ENCODE peak calls at places on chromosomes 3 and 15, in seven cellular contexts. S is H1, Q is mesendoderm, X is left ventricle myocardium inferior, R is heart left ventricle, J is right cardiac atrium, D is RWPE1. E is an unnamed sample.

GRCh38 chr3:10632741-10633140 is 127.4 kb upstream of the ATP2B2 start:
- DNase-seq in S (no peak), Q (no peak), X (no peak), R (no peak), J (no peak), D (no peak), E (no peak)

GRCh38 chr3:134796313-134797079 is 1.4 kb downstream of the EPHB1 start:
- DNase-seq in S (no peak), Q (peak; percentile 38), X (no peak), R (no peak), J (no peak), D (no peak), E (peak; percentile 65)

GRCh38 chr15:76904461-76905012 is 603 bp downstream of the SCAPER start:
- DNase-seq in S (no peak), Q (peak; percentile 73), X (no peak), R (peak; percentile 20), J (peak; percentile 57), D (peak; percentile 57), E (no peak)

GRCh38 chr3:66144792-66145733 is 75.7 kb upstream of the SLC25A26 start:
- DNase-seq in S (no peak), Q (no peak), X (no peak), R (no peak), J (no peak), D (no peak), E (no peak)

GRCh38 chr3:77159182-77159581 is 119.3 kb downstream of the ROBO2 start:
- DNase-seq in S (no peak), Q (peak; percentile 11), X (no peak), R (no peak), J (no peak), D (no peak), E (no peak)

GRCh38 chr3:64584193-64584592 is 103.6 kb downstream of the ADAMTS9 start:
- DNase-seq in S (no peak), Q (no peak), X (no peak), R (no peak), J (no peak), D (no peak), E (no peak)

GRCh38 chr3:36489106-36489505 is 108.8 kb downstream of the STAC start:
- DNase-seq in S (no peak), Q (no peak), X (no peak), R (no peak), J (no peak), D (no peak), E (no peak)

GRCh38 chr3:105906834-105907233 is 38.0 kb upstream of the CBLB start:
- DNase-seq in S (no peak), Q (no peak), X (no peak), R (peak; percentile 70), J (no peak), D (peak; percentile 61), E (peak; percentile 50)

GRCh38 chr3:15899438-15899837 is 101.7 kb upstream of the ANKRD28 start:
- DNase-seq in S (no peak), Q (peak; percentile 80), X (no peak), R (no peak), J (no peak), D (peak; percentile 20), E (no peak)

GRCh38 chr3:108281670-108282069 is 14.7 kb upstream of the HHLA2 start:
- DNase-seq in S (no peak), Q (no peak), X (no peak), R (no peak), J (no peak), D (no peak), E (no peak)

GRCh38 chr15:41347236-41347635 is 14.6 kb downstream of the NUSAP1 start:
- DNase-seq in S (no peak), Q (no peak), X (no peak), R (no peak), J (no peak), D (no peak), E (no peak)

GRCh38 chr3:183491923-183492848 is 63.3 kb downstream of the KLHL6 start:
- DNase-seq in S (no peak), Q (no peak), X (no peak), R (no peak), J (no peak), D (no peak), E (no peak)

GRCh38 chr3:101635954-101636798 is 40.8 kb downstream of the ZBTB11 start:
- DNase-seq in S (no peak), Q (peak; percentile 71), X (peak; percentile 49), R (peak; percentile 57), J (peak; percentile 78), D (peak; percentile 27), E (peak; percentile 38)

GRCh38 chr3:123357275-123357674 is 91.6 kb downstream of the ADCY5 start:
- DNase-seq in S (no peak), Q (no peak), X (no peak), R (no peak), J (no peak), D (no peak), E (no peak)

GRCh38 chr3:182609575-182610156 is 183.6 kb upstream of the ATP11B start:
- DNase-seq in S (no peak), Q (no peak), X (peak; percentile 15), R (no peak), J (no peak), D (peak; percentile 88), E (no peak)

GRCh38 chr3:148158210-148158609 is 539.5 kb upstream of the AGTR1 start:
- DNase-seq in S (no peak), Q (no peak), X (no peak), R (peak; percentile 6), J (no peak), D (peak; percentile 20), E (no peak)

GRCh38 chr3:187746479-187747335 is 1.4 kb upstream of the BCL6 start:
- DNase-seq in S (no peak), Q (peak; percentile 59), X (no peak), R (no peak), J (no peak), D (no peak), E (no peak)

GRCh38 chr3:18740631-18741583 is 315.8 kb upstream of the SATB1 start:
- DNase-seq in S (no peak), Q (no peak), X (no peak), R (peak; percentile 11), J (no peak), D (no peak), E (no peak)

GRCh38 chr3:51712963-51713362 is 6.1 kb downstream of the GRM2 start:
- DNase-seq in S (no peak), Q (no peak), X (no peak), R (no peak), J (no peak), D (no peak), E (no peak)

DNA sequence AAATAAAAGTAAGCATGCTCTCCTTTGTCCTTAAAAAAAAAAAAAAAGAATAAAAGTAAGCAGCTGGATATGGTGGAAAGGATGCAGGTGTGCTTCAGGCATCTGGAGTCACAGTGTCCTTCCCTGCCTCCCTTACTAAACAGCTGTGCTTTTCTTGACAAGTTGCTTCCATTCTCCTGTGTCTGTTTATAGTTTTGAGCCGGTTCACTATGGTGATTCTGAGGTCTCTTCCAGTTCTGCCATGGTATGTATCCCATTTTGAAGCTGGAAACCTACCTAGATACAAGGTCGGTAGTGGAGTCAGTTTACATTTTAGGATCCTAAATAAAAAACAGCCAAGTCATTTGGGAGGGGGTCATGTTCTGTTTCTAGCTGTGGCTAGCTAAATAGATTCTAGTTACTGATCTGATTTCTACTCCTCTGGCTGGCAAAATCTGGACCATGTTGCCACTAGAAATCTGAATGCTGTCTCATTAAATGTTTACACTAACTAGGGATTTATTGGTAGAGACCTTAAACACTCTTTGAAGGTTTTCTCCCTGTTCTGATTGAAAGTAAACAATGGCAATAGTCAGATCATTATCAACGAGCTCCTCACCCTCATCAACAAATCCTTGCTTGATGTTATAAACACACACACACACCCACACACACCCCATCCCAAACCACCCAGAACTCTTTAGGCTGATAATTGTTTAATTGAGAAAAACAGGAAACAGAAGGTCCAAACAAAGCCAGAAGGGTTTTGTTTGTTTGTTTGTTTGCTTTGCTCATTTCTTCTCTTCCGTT is 7.9 kb downstream of the TNFSF10 start:
- DNase-seq in S (no peak), Q (no peak), X (no peak), R (no peak), J (no peak), D (no peak), E (no peak)
- H3K27ac ChIP-seq in S (no peak overlapping the region), Q (no peak overlapping the region), X (peak overlapping the region; percentile 86), R (peak overlapping the region; percentile 78), J (no peak overlapping the region), D (peak overlapping the region; percentile 94), E (peak overlapping the region; percentile 46)

GRCh38 chr3:141280086-141280485 is 48.5 kb downstream of the PXYLP1 start:
- DNase-seq in S (no peak), Q (no peak), X (no peak), R (no peak), J (no peak), D (no peak), E (no peak)
- H3K27ac ChIP-seq in S (no peak overlapping the region), Q (no peak overlapping the region), X (no peak overlapping the region), R (peak overlapping the region; percentile 75), J (no peak overlapping the region), D (no peak overlapping the region), E (no peak overlapping the region)

GRCh38 chr3:127764301-127764700 is 58.0 kb downstream of the MGLL start:
- DNase-seq in S (no peak), Q (no peak), X (no peak), R (no peak), J (no peak), D (no peak), E (no peak)
- H3K27ac ChIP-seq in S (no peak overlapping the region), Q (no peak overlapping the region), X (peak overlapping the region; percentile 79), R (no peak overlapping the region), J (peak overlapping the region; percentile 8), D (no peak overlapping the region), E (peak overlapping the region; percentile 83)

DNA sequence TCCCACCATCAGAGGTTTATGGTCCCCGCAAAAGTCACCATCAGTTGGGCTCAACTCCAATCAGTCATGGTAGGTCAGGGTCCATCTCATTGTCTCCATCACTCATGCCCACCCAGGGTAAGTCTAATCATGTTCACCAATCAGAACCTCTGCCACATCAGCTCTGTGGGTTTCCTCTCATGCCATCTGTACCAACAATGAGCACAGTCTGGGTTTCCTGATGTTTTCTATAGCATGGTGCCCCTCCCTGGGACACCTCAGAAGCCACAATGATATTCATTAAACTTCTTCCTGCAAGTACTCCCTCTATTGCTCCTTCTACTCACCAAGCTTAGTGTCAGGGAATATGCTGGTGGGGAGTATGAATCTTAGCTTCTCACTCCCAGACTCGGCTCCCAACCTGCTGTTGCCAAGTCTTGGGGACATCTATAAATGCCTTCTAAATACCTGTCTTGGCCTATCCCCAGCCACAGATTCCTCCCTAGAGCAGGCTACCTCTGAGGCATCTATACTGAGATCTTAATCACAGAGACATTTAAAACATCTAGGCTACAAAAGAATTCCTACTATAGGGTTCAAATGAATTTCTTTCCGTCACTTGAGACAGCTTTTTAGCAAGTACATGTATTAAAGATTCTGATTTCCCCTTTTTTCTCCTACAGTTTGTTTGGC is 5.0 kb upstream of the CCR2 start:
- DNase-seq in S (no peak), Q (no peak), X (no peak), R (no peak), J (no peak), D (no peak), E (no peak)
- H3K27ac ChIP-seq in S (no peak overlapping the region), Q (no peak overlapping the region), X (no peak overlapping the region), R (no peak overlapping the region), J (no peak overlapping the region), D (no peak overlapping the region), E (no peak overlapping the region)

E was measured in psoas muscle.